ENCODE peak calls at places on chromosomes 4 and X, in seven cellular contexts. R is breast epithelium, F is fibroblast of mammary gland, G is esophagus muscularis mucosa, A is tibial artery, H is cardiac fibroblast, X is GM23338. U is an unnamed sample.

GRCh38 chrX:124293810-124294209 is 38.6 kb upstream of the TEX13D start:
- DNase-seq in R (no peak), F (no peak), G (no peak), A (no peak), H (no peak), X (no peak), U (no peak)

GRCh38 chrX:19683817-19684216 is 168.5 kb upstream of the MAP3K15 start:
- DNase-seq in R (no peak), F (no peak), G (no peak), A (no peak), H (no peak), X (no peak), U (no peak)

GRCh38 chrX:6708041-6708440 is 173.1 kb upstream of the VCX3A start:
- DNase-seq in R (no peak), F (no peak), G (no peak), A (no peak), H (no peak), X (peak), U (no peak)

GRCh38 chrX:107537815-107538214 is 88.4 kb downstream of the FRMPD3 start:
- DNase-seq in R (no peak), F (peak), G (no peak), A (no peak), H (peak), X (peak), U (peak)

GRCh38 chrX:39871648-39872047 is 226.1 kb downstream of the BCOR start:
- DNase-seq in R (no peak), F (no peak), G (no peak), A (no peak), H (no peak), X (no peak), U (no peak)

GRCh38 chr4:151048913-151049312 is 33.8 kb upstream of the LRBA start:
- DNase-seq in R (no peak), F (no peak), G (no peak), A (no peak), H (no peak), X (peak), U (no peak)

GRCh38 chr4:136749988-136750387 is 782.3 kb downstream of the PCDH18 start:
- DNase-seq in R (no peak), F (no peak), G (no peak), A (no peak), H (no peak), X (no peak), U (no peak)

GRCh38 chr4:173829565-173829964 is 299.5 kb upstream of the HAND2 start:
- DNase-seq in R (no peak), F (no peak), G (no peak), A (no peak), H (no peak), X (no peak), U (no peak)

GRCh38 chr4:178602833-178603232 is 1160.6 kb upstream of the AGA start:
- DNase-seq in R (no peak), F (no peak), G (no peak), A (no peak), H (no peak), X (no peak), U (no peak)

GRCh38 chrX:104988038-104988437 is 232.5 kb downstream of the TEX13A start:
- DNase-seq in R (no peak), F (no peak), G (no peak), A (no peak), H (no peak), X (no peak), U (no peak)

GRCh38 chrX:68146054-68146453 is 287.2 kb downstream of the OPHN1 start:
- DNase-seq in R (no peak), F (peak), G (no peak), A (no peak), H (peak), X (peak), U (peak)

GRCh38 chr4:155849042-155849441 is 17.0 kb downstream of the ASIC5 start:
- DNase-seq in R (no peak), F (no peak), G (no peak), A (no peak), H (no peak), X (no peak), U (no peak)

GRCh38 chrX:16783452-16783851 is 2.8 kb upstream of the TXLNG start:
- DNase-seq in R (no peak), F (no peak), G (no peak), A (no peak), H (no peak), X (no peak), U (no peak)

GRCh38 chr4:28277931-28278330 is 1417.3 kb downstream of the STIM2 start:
- DNase-seq in R (no peak), F (no peak), G (no peak), A (no peak), H (no peak), X (no peak), U (no peak)

GRCh38 chrX:69951756-69952155 is 98.0 kb downstream of the AWAT2 start:
- DNase-seq in R (no peak), F (no peak), G (no peak), A (no peak), H (peak), X (peak), U (no peak)

GRCh38 chrX:104309169-104309568 is 54.4 kb upstream of the ESX1 start:
- DNase-seq in R (no peak), F (no peak), G (no peak), A (no peak), H (no peak), X (peak), U (no peak)

GRCh38 chrX:101025126-101025525 is 26.8 kb downstream of the TRMT2B start:
- DNase-seq in R (no peak), F (peak), G (no peak), A (no peak), H (no peak), X (no peak), U (no peak)

GRCh38 chrX:101449279-101449678 is 36.0 kb upstream of the ARMCX4 start:
- DNase-seq in R (no peak), F (no peak), G (no peak), A (no peak), H (no peak), X (no peak), U (no peak)

GRCh38 chr4:24055623-24056022 is 165.8 kb upstream of the PPARGC1A start:
- DNase-seq in R (no peak), F (no peak), G (no peak), A (no peak), H (no peak), X (no peak), U (no peak)

GRCh38 chr4:56468097-56468422 is 643 bp downstream of the SRP72 start:
- DNase-seq in R (no peak), F (peak), G (no peak), A (no peak), H (peak), X (no peak), U (peak)

GRCh38 chr4:67727124-67727850 is 26.3 kb upstream of the UBA6 start:
- DNase-seq in R (no peak), F (peak), G (no peak), A (no peak), H (peak), X (peak), U (peak)

GRCh38 chrX:132958086-132958703 is at the start of gene HS6ST2:
- DNase-seq in R (no peak), F (no peak), G (no peak), A (no peak), H (no peak), X (peak), U (no peak)
- H3K4me3 ChIP-seq in R (peak), F (no peak), G (peak), A (peak), H (no peak), X (peak), U (no peak)

DNA sequence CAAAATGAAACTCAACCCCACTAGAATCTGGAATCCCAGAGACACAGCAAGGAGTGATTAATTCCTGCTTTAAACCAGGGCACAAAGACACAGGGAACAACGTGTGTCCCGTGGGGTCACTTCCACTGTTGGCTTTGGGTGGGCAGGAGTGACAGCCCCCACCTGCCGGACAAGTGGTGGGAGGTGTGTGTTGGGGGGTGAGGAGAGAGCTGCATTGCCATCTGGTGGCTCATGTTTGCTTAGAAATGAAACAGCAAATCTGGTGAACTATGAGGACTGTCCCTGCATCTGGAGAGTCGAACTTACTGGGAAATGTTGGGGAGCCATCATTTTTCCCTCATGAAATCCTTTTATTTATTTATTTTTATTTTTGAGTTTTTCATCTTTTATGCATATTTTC is 75.9 kb upstream of the AFAP1 start:
- DNase-seq in R (no peak), F (peak), G (no peak), A (no peak), H (peak), X (peak), U (peak)
- TF ChIP-seq CTCF in R (no peak), F (peak), G (no peak), A (peak), H (peak), X (peak), U (peak)

GRCh38 chr4:84483738-84484137 is 15.4 kb downstream of the NKX6-1 start:
- DNase-seq in R (no peak), F (no peak), G (no peak), A (no peak), H (no peak), X (peak), U (no peak)

GRCh38 chr4:84481077-84481878 is 17.8 kb downstream of the NKX6-1 start:
- DNase-seq in R (no peak), F (no peak), G (no peak), A (no peak), H (no peak), X (peak), U (no peak)

GRCh38 chr4:84484274-84484673 is 14.8 kb downstream of the NKX6-1 start:
- DNase-seq in R (no peak), F (no peak), G (no peak), A (no peak), H (no peak), X (peak), U (no peak)

GRCh38 chr4:84481879-84482245 is 17.2 kb downstream of the NKX6-1 start:
- DNase-seq in R (no peak), F (no peak), G (no peak), A (no peak), H (no peak), X (no peak), U (no peak)

DNA sequence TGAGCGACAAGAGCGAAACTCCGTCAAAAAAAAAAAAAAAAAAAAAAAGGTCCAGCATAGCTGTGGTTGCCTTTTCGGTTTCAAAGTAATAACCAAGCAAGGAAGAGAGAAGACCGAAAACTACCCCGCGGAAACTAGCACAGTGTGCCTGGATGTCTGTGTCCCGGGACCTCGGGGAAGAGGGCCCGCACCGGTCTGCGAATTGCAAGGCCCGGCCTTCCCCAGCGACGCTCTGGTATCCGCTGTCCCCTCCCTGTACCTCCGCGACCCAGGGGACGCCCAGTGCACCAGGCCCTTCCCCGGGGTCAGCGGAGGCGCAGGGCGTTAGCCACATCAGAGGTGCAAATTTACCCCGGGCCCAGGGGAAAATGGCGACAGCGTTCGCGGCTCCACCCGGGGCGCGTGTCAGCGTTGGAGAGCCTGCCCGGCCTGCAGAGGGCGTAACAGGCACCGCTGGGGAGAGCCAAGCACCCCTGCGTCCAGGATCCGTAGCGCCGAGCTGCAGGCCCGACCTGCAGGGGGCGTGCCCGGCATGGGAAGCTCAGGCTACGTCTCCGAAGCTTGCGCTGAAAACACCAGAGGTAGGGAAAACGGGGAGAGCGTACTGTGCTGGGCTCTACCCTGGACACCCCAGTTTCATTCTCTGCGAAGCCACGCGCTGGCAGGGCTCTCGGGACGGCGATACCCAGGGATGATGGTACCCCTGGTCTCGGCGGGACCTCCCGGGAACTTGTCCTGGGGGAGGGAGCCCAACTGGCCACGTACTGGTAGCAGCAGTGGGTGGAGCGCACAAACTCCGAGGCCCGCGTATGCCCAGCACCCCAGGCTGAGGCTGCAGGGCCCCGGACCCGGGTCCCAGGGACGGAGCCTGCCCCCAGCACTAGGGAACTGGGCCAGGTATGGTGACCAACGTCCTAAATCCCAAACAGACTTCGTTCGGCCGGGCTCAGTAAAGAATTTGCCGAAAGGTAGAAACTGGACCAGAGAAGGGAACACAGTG is 16.2 kb downstream of the NKX6-1 start:
- DNase-seq in R (no peak), F (peak), G (no peak), A (no peak), H (peak), X (peak), U (no peak)
- H3K4me3 ChIP-seq in R (peak), F (peak), G (peak), A (no peak), H (no peak), X (peak), U (no peak)

DNA sequence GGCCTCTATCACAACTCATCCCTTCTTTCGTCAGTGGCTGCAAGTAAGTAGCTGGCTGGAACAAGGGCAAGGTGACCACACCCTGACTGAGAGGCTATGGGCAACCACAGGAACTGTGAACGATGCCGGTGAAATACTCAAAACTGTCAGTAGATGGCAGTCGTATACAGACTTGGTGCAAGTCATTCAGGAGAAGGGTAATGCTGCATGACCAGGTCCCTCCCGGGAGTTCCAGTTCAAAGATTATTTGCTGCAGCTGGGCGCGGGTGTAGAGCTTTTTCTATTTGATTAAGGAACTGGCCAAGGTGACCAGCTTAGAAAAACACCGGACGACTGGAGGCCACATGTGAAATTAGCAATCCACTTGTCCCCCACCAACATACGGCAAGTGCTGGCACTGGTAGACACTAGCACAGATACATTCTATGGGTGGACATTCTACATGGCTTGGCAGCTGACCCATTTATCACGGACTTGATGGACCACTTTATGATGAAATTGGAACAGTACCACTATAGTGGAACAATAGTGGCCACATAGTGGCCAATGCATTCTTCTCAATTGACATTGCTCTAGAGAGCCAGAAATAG is 726.6 kb downstream of the TRAM1L1 start:
- DNase-seq in R (no peak), F (peak), G (no peak), A (no peak), H (peak), X (peak), U (peak)
- TF ChIP-seq CTCF in R (no peak), F (peak), G (peak), A (peak), H (peak), X (peak), U (peak)

DNA sequence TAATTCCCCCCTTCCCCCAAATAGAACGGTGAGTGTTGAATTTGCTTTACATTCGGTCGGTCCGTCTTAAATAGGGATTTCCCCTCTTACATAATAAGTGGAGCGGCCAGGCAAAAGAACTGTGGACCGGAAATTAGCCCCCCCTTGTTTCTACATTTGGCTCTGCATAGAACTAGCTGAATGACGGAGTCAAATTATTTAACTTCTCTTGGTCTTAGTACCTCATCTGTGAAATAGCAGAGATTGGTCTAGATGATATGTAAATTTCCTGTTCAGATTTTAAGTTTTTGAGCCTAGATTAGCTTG is 1.3 kb downstream of the SPATA18 start:
- DNase-seq in R (peak), F (no peak), G (no peak), A (no peak), H (peak), X (peak), U (no peak)
- H3K4me3 ChIP-seq in R (peak), F (peak), G (peak), A (peak), H (peak), X (peak), U (peak)

GRCh38 chr4:186593587-186593973 is 38.2 kb upstream of the MTNR1A start:
- DNase-seq in R (no peak), F (no peak), G (peak), A (no peak), H (no peak), X (no peak), U (no peak)

GRCh38 chr4:186592450-186592849 is 37.1 kb upstream of the MTNR1A start:
- DNase-seq in R (no peak), F (no peak), G (peak), A (no peak), H (no peak), X (no peak), U (no peak)

GRCh38 chr4:186596346-186596745 is 41.0 kb upstream of the MTNR1A start:
- DNase-seq in R (no peak), F (no peak), G (peak), A (no peak), H (no peak), X (no peak), U (no peak)

GRCh38 chr4:186591651-186592050 is 36.3 kb upstream of the MTNR1A start:
- DNase-seq in R (no peak), F (no peak), G (peak), A (no peak), H (no peak), X (no peak), U (no peak)

GRCh38 chr4:186592961-186593586 is 37.7 kb upstream of the MTNR1A start:
- DNase-seq in R (no peak), F (no peak), G (peak), A (no peak), H (no peak), X (no peak), U (no peak)
- TF ChIP-seq CTCF in R (no peak), F (no peak), G (no peak), A (no peak), H (no peak), X (no peak), U (no peak)

GRCh38 chr4:33270403-33270802 is 2550.2 kb downstream of the PCDH7 start:
- DNase-seq in R (no peak), F (no peak), G (no peak), A (no peak), H (no peak), X (no peak), U (no peak)
- H3K4me3 ChIP-seq in R (no peak), F (no peak), G (no peak), A (no peak), H (no peak), X (no peak), U (no peak)

GRCh38 chr4:164997324-164997723 is 19.9 kb upstream of the TRIM61 start:
- DNase-seq in R (no peak), F (peak), G (no peak), A (no peak), H (peak), X (peak), U (no peak)
- TF ChIP-seq CTCF in R (no peak), F (peak), G (no peak), A (no peak), H (no peak), X (peak), U (peak)

DNA sequence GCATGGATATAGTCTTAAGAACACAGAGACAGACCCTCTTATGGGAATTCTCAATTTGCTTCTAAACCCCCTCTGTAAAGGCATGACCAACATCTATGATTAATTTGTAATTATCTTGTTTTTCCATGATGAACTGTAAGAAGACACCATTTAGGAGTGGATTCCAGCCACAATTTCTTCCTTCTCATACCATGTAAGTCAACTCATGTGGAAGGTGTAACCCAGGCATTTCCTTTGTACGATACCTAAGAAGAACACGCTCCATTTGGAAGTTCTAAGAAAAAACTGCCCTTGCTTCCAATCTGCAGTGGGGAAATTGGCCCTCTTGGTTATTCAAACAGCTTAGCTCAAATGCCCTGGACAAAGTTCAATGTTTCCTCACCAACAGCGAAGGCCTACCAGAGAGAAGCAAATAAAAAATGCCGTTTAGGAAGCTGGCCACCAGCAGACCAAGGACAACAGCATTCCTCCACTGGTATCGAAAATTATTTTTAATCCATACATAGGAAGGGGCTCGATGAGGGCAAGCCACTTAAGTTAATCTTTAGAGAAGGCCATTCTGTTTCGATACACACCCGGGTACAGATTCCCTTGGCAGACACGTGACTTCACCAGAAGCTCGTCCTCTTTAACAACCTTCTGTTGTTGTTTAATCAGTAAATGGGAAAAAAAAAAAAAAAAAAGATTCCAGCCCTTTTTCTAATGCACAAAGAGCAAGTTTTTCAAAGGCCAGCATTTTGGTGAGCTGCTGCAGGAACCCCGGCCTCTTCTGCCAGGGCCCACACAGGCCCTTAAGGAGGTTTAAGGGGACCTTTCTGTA is 2.6 kb downstream of the DHRSX start:
- DNase-seq in R (no peak), F (peak), G (no peak), A (peak), H (peak), X (no peak), U (peak)
- H3K4me3 ChIP-seq in R (peak), F (peak), G (peak), A (peak), H (peak), X (peak), U (peak)

GRCh38 chrX:84907324-84907946 is 96.2 kb upstream of the APOOL start:
- DNase-seq in R (no peak), F (peak), G (no peak), A (no peak), H (peak), X (peak), U (peak)
- TF ChIP-seq CTCF in R (no peak), F (peak), G (no peak), A (peak), H (no peak), X (no peak), U (no peak)